ENCODE peak calls at places on chromosome 10, in eight cellular contexts. S, R, H, M, E, X, F and D are unnamed samples.

GRCh38 chr10:5165738-5166137 is 19.2 kb downstream of the AKR1C8 start:
- DNase-seq in S (no peak), F (no peak), M (no peak), X (no peak), E (no peak), R (no peak), H (no peak), D (no peak)

GRCh38 chr10:132326925-132327324 is 5.1 kb upstream of the LRRC27 start:
- DNase-seq in F (no peak), E (no peak), M (no peak), S (no peak), H (no peak), X (no peak), R (no peak), D (no peak)

GRCh38 chr10:4673279-4674040 is 152.5 kb upstream of the AKR1E2 start:
- DNase-seq in M (no peak), F (no peak), X (no peak), R (no peak), E (no peak), S (no peak), H (no peak), D (no peak)

GRCh38 chr10:123786896-123787295 is 104.7 kb downstream of the CPXM2 start:
- DNase-seq in H (no peak), R (no peak), X (no peak), M (no peak), S (peak), F (no peak), E (no peak), D (no peak)

GRCh38 chr10:62811159-62811875 is 4.8 kb downstream of the EGR2 start:
- DNase-seq in X (no peak), R (no peak), E (no peak), F (no peak), S (no peak), H (no peak), M (no peak), D (peak)

GRCh38 chr10:13891542-13892431 is 305.0 kb downstream of the PRPF18 start:
- DNase-seq in R (peak), F (no peak), H (peak), E (no peak), X (peak), S (peak), M (peak), D (peak)

GRCh38 chr10:89003344-89003743 is 12.7 kb downstream of the FAS start:
- DNase-seq in H (no peak), X (no peak), F (no peak), M (no peak), S (no peak), R (no peak), E (no peak), D (no peak)

GRCh38 chr10:109726473-109726872 is 196.8 kb downstream of the XPNPEP1 start:
- DNase-seq in M (no peak), H (no peak), R (no peak), S (no peak), F (no peak), E (no peak), X (peak), D (no peak)

GRCh38 chr10:71840177-71840711 is 10.8 kb downstream of the PSAP start:
- DNase-seq in M (peak), X (peak), R (peak), F (peak), H (peak), E (peak), S (peak), D (no peak)

GRCh38 chr10:96230527-96230926 is 40.8 kb downstream of the BLNK start:
- DNase-seq in R (no peak), M (no peak), H (no peak), F (no peak), X (no peak), E (no peak), S (no peak), D (no peak)

GRCh38 chr10:23314835-23315239 is 29.8 kb downstream of the C10orf67 start:
- DNase-seq in M (no peak), X (peak), R (peak), H (no peak), S (peak), E (peak), F (no peak), D (peak)

GRCh38 chr10:129756912-129757861 is 206.9 kb downstream of the EBF3 start:
- DNase-seq in R (no peak), M (no peak), S (no peak), E (no peak), F (no peak), H (no peak), X (no peak), D (no peak)

GRCh38 chr10:36555036-36555435 is 570.4 kb upstream of the ANKRD30A start:
- DNase-seq in R (no peak), M (no peak), H (no peak), S (no peak), E (no peak), X (no peak), F (no peak), D (no peak)